ENCODE peak calls at places on chromosomes 1 and 21, in four cellular contexts. N is IMR-90, X is breast epithelium, U is adrenal gland. R is an unnamed sample. For H3K36me3, the result is how much of the 10 kb centered on the place peaks cover.

GRCh38 chr1:29380532-29380931 is 144.2 kb downstream of the PTPRU start:
- DNase-seq in N (peak), X (no peak), U (no peak), R (no peak)

GRCh38 chr1:207626972-207627337 is 18.0 kb upstream of the CR1L start:
- DNase-seq in N (no peak), X (no peak), U (no peak), R (no peak)

GRCh38 chr1:110554871-110555801 is 36.2 kb upstream of the KCNA10 start:
- DNase-seq in N (peak), X (no peak), U (peak), R (peak)

GRCh38 chr1:161879261-161879660 is 113.1 kb downstream of the ATF6 start:
- DNase-seq in N (no peak), X (no peak), U (no peak), R (no peak)

GRCh38 chr1:1437904-1438376 is 2.5 kb downstream of the VWA1 start:
- DNase-seq in N (no peak), X (no peak), U (no peak), R (no peak)

GRCh38 chr1:209714338-209714737 is 9.7 kb downstream of the HSD11B1 start:
- DNase-seq in N (no peak), X (no peak), U (no peak), R (no peak)

GRCh38 chr1:80427886-80428285 is 1372.8 kb upstream of the ADGRL2 start:
- DNase-seq in N (no peak), X (no peak), U (no peak), R (no peak)

GRCh38 chr1:205630241-205630640 is 1.6 kb downstream of the ELK4 start:
- DNase-seq in N (peak), X (no peak), U (no peak), R (no peak)

GRCh38 chr1:81550753-81551152 is 250.0 kb upstream of the ADGRL2 start:
- DNase-seq in N (no peak), X (peak), U (no peak), R (no peak)

GRCh38 chr1:226429051-226429461 is 21.2 kb upstream of the PARP1 start:
- DNase-seq in N (no peak), X (no peak), U (no peak), R (no peak)

GRCh38 chr21:32991299-32991850 is 34.4 kb upstream of the OLIG2 start:
- DNase-seq in N (no peak), X (no peak), U (no peak), R (no peak)

GRCh38 chr1:243964915-243965314 is 86.2 kb upstream of the ZBTB18 start:
- DNase-seq in N (peak), X (no peak), U (no peak), R (no peak)

GRCh38 chr1:935751-936231 is 12.1 kb downstream of the SAMD11 start:
- DNase-seq in N (no peak), X (no peak), U (no peak), R (no peak)

GRCh38 chr1:116374340-116375164 is 1.5 kb downstream of the ATP1A1 start:
- DNase-seq in N (no peak), X (no peak), U (no peak), R (no peak)

GRCh38 chr1:204550926-204551325 is 34.7 kb downstream of the MDM4 start:
- DNase-seq in N (no peak), X (no peak), U (no peak), R (no peak)

GRCh38 chr1:39752703-39753102 is 14.0 kb downstream of the PPIE start:
- DNase-seq in N (no peak), X (no peak), U (no peak), R (no peak)

GRCh38 chr1:228360533-228361313 is 45.9 kb downstream of the TRIM11 start:
- DNase-seq in N (no peak), X (no peak), U (peak), R (no peak)

GRCh38 chr1:43345119-43345518 is 7.5 kb downstream of the MPL start:
- DNase-seq in N (no peak), X (no peak), U (no peak), R (no peak)

GRCh38 chr1:55318111-55318817 is 103.1 kb upstream of the USP24 start:
- DNase-seq in N (peak), X (no peak), U (no peak), R (no peak)
- H3K27ac ChIP-seq in N (no peak), X (no peak), U (no peak), R (no peak)

GRCh38 chr1:160634543-160635491 is 12.0 kb downstream of the SLAMF1 start:
- DNase-seq in N (no peak), X (no peak), U (no peak), R (no peak)

GRCh38 chr1:160631983-160632625 is 14.7 kb downstream of the SLAMF1 start:
- DNase-seq in N (no peak), X (no peak), U (no peak), R (no peak)

GRCh38 chr1:160636076-160636475 is 10.8 kb downstream of the SLAMF1 start:
- DNase-seq in N (no peak), X (no peak), U (no peak), R (no peak)

GRCh38 chr1:160630523-160631087 is 16.2 kb downstream of the SLAMF1 start:
- DNase-seq in N (no peak), X (no peak), U (no peak), R (no peak)

GRCh38 chr1:160633330-160633903 is 13.4 kb downstream of the SLAMF1 start:
- DNase-seq in N (no peak), X (no peak), U (no peak), R (no peak)
- TF ChIP-seq POLR2A in N (no peak), X (no peak), U (no peak), R (no peak)

GRCh38 chr1:89883030-89883379 is 62.2 kb downstream of the LRRC8D start:
- DNase-seq in N (no peak), X (no peak), U (no peak), R (no peak)

GRCh38 chr1:89880679-89881078 is 59.8 kb downstream of the LRRC8D start:
- DNase-seq in N (no peak), X (no peak), U (no peak), R (no peak)

GRCh38 chr1:89878256-89878655 is 57.4 kb downstream of the LRRC8D start:
- DNase-seq in N (no peak), X (no peak), U (no peak), R (no peak)

GRCh38 chr1:89882348-89883029 is 61.7 kb downstream of the LRRC8D start:
- DNase-seq in N (no peak), X (no peak), U (no peak), R (no peak)

GRCh38 chr1:89881415-89882058 is 60.7 kb downstream of the LRRC8D start:
- DNase-seq in N (no peak), X (no peak), U (no peak), R (no peak)
- H3K36me3 ChIP-seq in N (under half), X (under half), U (under half), R (under half)

GRCh38 chr21:44856131-44856530 is 17.4 kb downstream of the PTTG1IP start:
- DNase-seq in N (no peak), X (no peak), U (no peak), R (no peak)
- H3K27ac ChIP-seq in N (no peak), X (no peak), U (no peak), R (no peak)

DNA sequence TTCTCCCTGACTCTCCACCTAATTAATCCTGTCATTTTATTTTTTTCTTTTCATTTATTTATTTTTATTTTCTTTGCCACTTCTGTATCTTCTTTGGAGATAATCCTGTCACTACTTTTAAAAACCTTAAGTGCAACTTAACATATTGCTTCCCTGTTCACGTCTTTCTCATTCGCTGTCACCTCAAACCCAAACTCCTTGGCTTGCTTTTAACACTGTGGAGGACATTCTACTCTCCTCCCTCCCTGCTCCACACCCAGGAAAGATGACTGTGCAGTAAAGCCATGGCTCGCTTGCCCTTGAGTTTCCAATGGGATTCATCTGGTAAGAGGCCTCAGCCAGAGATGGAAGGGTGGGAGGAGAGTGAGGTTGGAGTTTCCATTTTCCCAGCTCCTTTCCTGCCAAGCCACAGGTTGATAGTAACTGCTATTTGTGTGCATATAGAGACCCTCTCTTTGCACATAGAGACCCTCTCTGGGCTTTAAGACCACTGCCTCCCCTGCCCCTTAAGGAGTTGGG is 6.4 kb upstream of the BRWD1 start:
- DNase-seq in N (peak), X (no peak), U (no peak), R (no peak)
- TF ChIP-seq POLR2A in N (no peak), X (no peak), U (no peak), R (no peak)

GRCh38 chr1:32114420-32114819 is 6.6 kb downstream of the KPNA6 start:
- DNase-seq in N (no peak), X (no peak), U (no peak), R (no peak)
- H3K36me3 ChIP-seq in N (under half), X (under half), U (under half), R (under half)

GRCh38 chr21:16058896-16059295 is 329.1 kb downstream of the USP25 start:
- DNase-seq in N (no peak), X (no peak), U (no peak), R (no peak)
- H3K27ac ChIP-seq in N (no peak), X (no peak), U (no peak), R (no peak)

GRCh38 chr1:232884262-232884661 is 66.1 kb upstream of the NTPCR start:
- DNase-seq in N (peak), X (no peak), U (no peak), R (no peak)
- TF ChIP-seq POLR2A in N (no peak), X (no peak), U (no peak), R (no peak)

GRCh38 chr1:47374501-47374900 is 40.9 kb downstream of the CMPK1 start:
- DNase-seq in N (peak), X (no peak), U (no peak), R (no peak)
- H3K36me3 ChIP-seq in N (under half), X (under half), U (half or more), R (under half)

R was measured in uterus.